ENCODE peak calls at places on chromosomes 13 and 19, in eight cellular contexts. V, F, R, W, N, L, H and E are unnamed samples.

GRCh38 chr19:19517235-19517619 is 1.2 kb downstream of the NDUFA13 start:
- DNase-seq in V (no peak), H (no peak), N (no peak), R (no peak), W (no peak), F (no peak), L (no peak), E (no peak)

GRCh38 chr19:4301590-4302237 is 475 bp downstream of the TMIGD2 start:
- DNase-seq in N (no peak), R (no peak), L (no peak), F (no peak), W (no peak), V (no peak), H (no peak), E (no peak)

GRCh38 chr19:7676376-7676775 is 514 bp upstream of the MCEMP1 start:
- DNase-seq in N (no peak), H (no peak), R (no peak), W (no peak), V (no peak), F (no peak), L (no peak), E (no peak)

GRCh38 chr13:103067751-103068563 is 1.7 kb upstream of the SLC10A2 start:
- DNase-seq in V (no peak), W (no peak), R (peak), N (no peak), F (no peak), L (peak), H (peak), E (no peak)

GRCh38 chr13:79525458-79525857 is 44.5 kb downstream of the NDFIP2 start:
- DNase-seq in R (no peak), W (no peak), N (no peak), F (no peak), V (no peak), H (no peak), L (no peak), E (peak)

GRCh38 chr13:112818040-112818697 is 128.3 kb downstream of the ATP11A start:
- DNase-seq in W (no peak), V (no peak), N (no peak), H (no peak), F (no peak), L (no peak), R (no peak), E (no peak)

GRCh38 chr13:43411211-43411610 is 375.6 kb downstream of the ENOX1 start:
- DNase-seq in F (no peak), H (no peak), N (no peak), L (no peak), V (no peak), R (no peak), W (no peak), E (no peak)

GRCh38 chr19:17424743-17425365 is 5.0 kb downstream of the MVB12A start:
- DNase-seq in R (peak), H (no peak), N (peak), V (peak), F (no peak), W (no peak), L (peak), E (peak)

GRCh38 chr19:51688665-51689571 is 4.2 kb upstream of the SPACA6 start:
- DNase-seq in W (peak), L (peak), H (peak), V (peak), R (peak), N (peak), F (peak), E (peak)

GRCh38 chr19:49875801-49876421 is 1.2 kb downstream of the AKT1S1 start:
- DNase-seq in H (no peak), W (no peak), V (peak), N (peak), L (peak), F (peak), R (no peak), E (no peak)

GRCh38 chr13:113788413-113789135 is 29.5 kb downstream of the TMEM255B start:
- DNase-seq in H (no peak), F (no peak), L (no peak), W (no peak), V (no peak), R (no peak), N (no peak), E (no peak)

GRCh38 chr19:15673176-15673654 is 328 bp downstream of the CYP4F12 start:
- DNase-seq in L (no peak), R (no peak), V (no peak), W (no peak), H (no peak), F (no peak), N (no peak), E (no peak)

GRCh38 chr19:39596911-39597310 is 5.4 kb upstream of the LGALS13 start:
- DNase-seq in W (no peak), L (no peak), R (no peak), V (no peak), N (no peak), F (no peak), H (no peak), E (no peak)

GRCh38 chr13:84431646-84432045 is 549.4 kb upstream of the SLITRK1 start:
- DNase-seq in V (peak), H (no peak), W (no peak), R (no peak), N (no peak), F (peak), L (no peak), E (no peak)

GRCh38 chr19:12187625-12188024 is 24.7 kb downstream of the ZNF136 start:
- DNase-seq in F (no peak), H (no peak), R (no peak), V (no peak), W (no peak), L (no peak), N (no peak), E (no peak)

GRCh38 chr19:46528601-46529447 is 33.2 kb upstream of the PNMA8B start:
- DNase-seq in W (no peak), H (no peak), R (no peak), N (no peak), L (no peak), F (no peak), V (no peak), E (no peak)

GRCh38 chr13:106089251-106089940 is 446.1 kb downstream of the EFNB2 start:
- DNase-seq in L (no peak), F (peak), N (no peak), V (no peak), W (no peak), R (no peak), H (no peak), E (no peak)

GRCh38 chr13:114148521-114148855 is 16.1 kb upstream of the RASA3 start:
- DNase-seq in F (no peak), L (peak), W (no peak), H (no peak), N (no peak), V (no peak), R (peak), E (no peak)

GRCh38 chr19:18415177-18415867 is 3.9 kb upstream of the SSBP4 start:
- DNase-seq in V (peak), R (no peak), F (peak), H (no peak), W (no peak), L (no peak), N (peak), E (peak)

GRCh38 chr19:53463263-53463662 is 4.3 kb upstream of the ZNF813 start:
- DNase-seq in F (peak), V (peak), L (no peak), W (no peak), N (peak), R (no peak), H (no peak), E (no peak)

GRCh38 chr13:23456437-23456836 is 22.9 kb upstream of the SACS start:
- DNase-seq in W (no peak), V (peak), L (no peak), F (no peak), H (no peak), R (no peak), N (no peak), E (no peak)
- TF ChIP-seq CTCF in W (no peak), V (no peak), L (no peak), F (no peak), H (no peak), R (no peak), N (no peak), E (no peak)

DNA sequence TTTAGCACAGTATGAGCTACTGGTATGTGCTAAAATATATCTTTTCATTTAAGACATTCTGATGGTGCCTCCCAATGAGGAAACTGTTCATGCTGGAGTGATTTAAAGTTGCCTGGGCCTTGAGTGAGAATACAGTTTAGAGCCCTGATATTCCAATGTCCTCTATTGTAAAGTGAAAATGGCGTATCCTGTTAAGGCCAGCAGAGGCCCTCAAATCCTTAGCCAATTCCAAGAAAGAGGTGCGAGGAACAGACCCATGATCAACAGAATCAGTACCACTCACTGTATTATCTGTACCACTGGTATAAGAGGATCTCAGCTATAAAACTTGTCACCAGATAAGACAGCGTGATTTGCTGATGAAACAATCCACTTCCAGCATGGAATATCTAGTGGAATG is 273.1 kb upstream of the SLITRK5 start:
- DNase-seq in L (no peak), W (no peak), F (no peak), R (no peak), N (no peak), V (no peak), H (no peak), E (no peak)
- TF ChIP-seq CTCF in L (no peak), W (no peak), F (no peak), R (no peak), N (no peak), V (no peak), H (no peak), E (no peak)

GRCh38 chr19:2385053-2385721 is 25.1 kb downstream of the TMPRSS9 start:
- DNase-seq in V (peak), L (peak), H (peak), N (peak), F (peak), W (peak), R (peak), E (peak)
- TF ChIP-seq CTCF in V (no peak), L (no peak), H (no peak), N (no peak), F (no peak), W (no peak), R (no peak), E (no peak)

DNA sequence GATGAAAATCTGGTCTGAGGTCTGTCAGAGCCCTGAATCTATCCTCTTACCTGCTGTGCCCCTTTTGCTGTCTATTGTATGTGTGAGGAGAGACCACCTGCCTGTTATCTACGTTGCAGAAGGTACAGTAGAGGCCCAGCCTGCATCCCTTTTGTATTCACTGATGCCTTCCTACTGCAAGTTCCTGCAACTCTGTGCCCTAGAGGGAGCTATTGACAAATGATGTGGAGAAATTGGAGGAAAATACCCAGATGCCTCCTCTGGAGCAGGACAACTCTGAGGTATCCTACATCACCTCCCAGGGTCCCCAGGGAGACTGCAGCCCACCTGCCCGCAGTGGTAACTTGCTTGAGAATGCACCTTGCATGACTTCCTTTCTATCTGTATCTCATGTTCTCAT is 33.7 kb downstream of the SIAH3 start:
- DNase-seq in H (no peak), R (no peak), F (no peak), L (no peak), W (no peak), V (no peak), N (no peak), E (peak)
- TF ChIP-seq CTCF in H (peak), R (peak), F (peak), L (no peak), W (peak), V (no peak), N (no peak), E (peak)

DNA sequence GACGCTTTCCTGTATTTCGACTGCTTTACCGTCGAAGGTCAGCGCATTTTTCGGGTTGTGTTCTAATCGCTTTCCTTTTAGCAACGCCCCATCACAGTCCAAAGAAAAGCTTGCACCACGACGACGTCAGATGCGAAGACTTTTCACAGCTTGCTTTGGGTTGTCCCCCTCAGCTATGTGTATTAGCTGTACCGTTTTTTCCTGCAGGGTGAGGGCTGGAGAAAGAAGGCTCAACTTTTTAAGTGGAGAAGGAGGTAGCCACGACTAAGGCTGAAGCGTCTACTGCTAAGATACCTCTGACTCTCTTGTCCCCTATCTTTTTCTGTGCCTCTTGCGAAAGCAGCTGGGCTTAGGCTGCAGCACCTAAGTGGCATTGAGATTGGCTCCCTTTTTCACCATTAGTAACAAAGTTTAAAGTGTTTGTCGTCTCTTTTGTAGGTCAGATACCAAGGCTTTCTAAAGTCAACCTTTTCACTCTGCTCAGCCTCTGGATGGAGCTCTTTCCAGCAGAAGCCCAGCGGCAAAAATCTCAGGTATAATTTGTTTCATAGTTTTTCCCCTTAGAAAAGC is 793 bp downstream of the CDADC1 start:
- DNase-seq in L (no peak), H (no peak), R (no peak), N (no peak), F (peak), V (peak), W (no peak), E (peak)
- TF ChIP-seq CTCF in L (peak), H (peak), R (no peak), N (no peak), F (peak), V (peak), W (peak), E (peak)

GRCh38 chr13:44692173-44692713 is 116.1 kb upstream of the TSC22D1 start:
- DNase-seq in W (no peak), L (no peak), N (no peak), H (no peak), R (no peak), F (no peak), V (peak), E (peak)
- TF ChIP-seq CTCF in W (peak), L (no peak), N (no peak), H (peak), R (no peak), F (no peak), V (no peak), E (no peak)